ENCODE peak calls at places on chromosome 21, in four cellular contexts. O, V, P and R are unnamed samples.

GRCh38 chr21:15088483-15088882 is 23.7 kb upstream of the NRIP1 start:
- DNase-seq in V (no peak), P (no peak), O (no peak), R (no peak)

GRCh38 chr21:46112731-46113215 is 14.9 kb downstream of the COL6A2 start:
- DNase-seq in O (no peak), P (peak; percentile 20), V (no peak), R (no peak)

GRCh38 chr21:16424331-16424749 is 694.6 kb downstream of the USP25 start:
- DNase-seq in V (peak; percentile 26), P (no peak), O (no peak), R (no peak)

GRCh38 chr21:45366931-45367401 is 38.0 kb upstream of the COL18A1 start:
- DNase-seq in P (no peak), V (peak; percentile 99), O (peak; percentile 57), R (no peak)

GRCh38 chr21:15992171-15992570 is 262.4 kb downstream of the USP25 start:
- DNase-seq in O (no peak), P (no peak), V (peak; percentile 62), R (no peak)

GRCh38 chr21:24148461-24148860 is 1458.8 kb downstream of the MRPL39 start:
- DNase-seq in O (no peak), P (no peak), V (no peak), R (no peak)

GRCh38 chr21:26437326-26438009 is 135.6 kb downstream of the CYYR1 start:
- DNase-seq in V (no peak), O (no peak), P (peak; percentile 32), R (peak; percentile 46)

GRCh38 chr21:27290020-27290419 is 323.1 kb upstream of the ADAMTS5 start:
- DNase-seq in P (no peak), O (no peak), V (no peak), R (no peak)

GRCh38 chr21:45999581-46000181 is 18.1 kb downstream of the COL6A1 start:
- DNase-seq in O (no peak), P (peak; percentile 17), V (no peak), R (no peak)

GRCh38 chr21:26506951-26507350 is 66.1 kb downstream of the CYYR1 start:
- DNase-seq in V (peak; percentile 85), O (no peak), P (no peak), R (no peak)

GRCh38 chr21:45860493-45861155 is 120.9 kb upstream of the COL6A1 start:
- DNase-seq in O (no peak), V (no peak), P (no peak), R (peak; percentile 33)

GRCh38 chr21:31162827-31163226 is 124.6 kb upstream of the KRTAP19-8 start:
- DNase-seq in O (no peak), V (peak; percentile 61), P (no peak), R (no peak)

GRCh38 chr21:15804247-15804985 is 74.6 kb downstream of the USP25 start:
- DNase-seq in O (peak; percentile 4), V (no peak), P (no peak), R (no peak)

GRCh38 chr21:33299181-33299752 is 25.5 kb upstream of the IFNAR1 start:
- DNase-seq in P (no peak), V (no peak), O (peak; percentile 22), R (no peak)

GRCh38 chr21:46210378-46211136 is 18.0 kb downstream of the LSS start:
- DNase-seq in O (peak; percentile 22), P (no peak), V (no peak), R (no peak)

GRCh38 chr21:16473965-16474364 is 744.2 kb downstream of the USP25 start:
- DNase-seq in P (no peak), O (no peak), V (peak; percentile 15), R (no peak)

GRCh38 chr21:45076245-45076661 is 1.9 kb downstream of the ADARB1 start:
- DNase-seq in V (no peak), O (peak; percentile 32), P (peak; percentile 15), R (no peak)

GRCh38 chr21:45297869-45298268 is 10.2 kb upstream of the POFUT2 start:
- DNase-seq in V (no peak), P (no peak), O (no peak), R (no peak)

GRCh38 chr21:33268736-33269441 is 2.7 kb downstream of the IL10RB start:
- DNase-seq in V (no peak), O (no peak), P (no peak), R (no peak)

GRCh38 chr21:29626787-29627470 is 312.9 kb downstream of the GRIK1 start:
- DNase-seq in P (no peak), V (no peak), O (no peak), R (no peak)

GRCh38 chr21:31752352-31752751 is 20.4 kb upstream of the SCAF4 start:
- DNase-seq in O (no peak), V (no peak), P (no peak), R (no peak)

GRCh38 chr21:31686272-31686913 is 26.9 kb downstream of the SOD1 start:
- DNase-seq in P (no peak), V (no peak), O (no peak), R (no peak)

GRCh38 chr21:44949161-44950015 is 9.6 kb downstream of the SLX9 start:
- DNase-seq in P (peak; percentile 91), O (peak; percentile 83), V (peak; percentile 67), R (peak; percentile 53)

GRCh38 chr21:33434770-33435360 is 31.7 kb downstream of the IFNGR2 start:
- DNase-seq in V (peak; percentile 96), P (no peak), O (no peak), R (no peak)

GRCh38 chr21:21807598-21807903 is 809.3 kb downstream of the NCAM2 start:
- DNase-seq in O (no peak), P (no peak), V (no peak), R (no peak)

GRCh38 chr21:45102391-45102932 is 28.1 kb downstream of the ADARB1 start:
- DNase-seq in V (peak; percentile 27), P (no peak), O (peak; percentile 28), R (no peak)

GRCh38 chr21:45293214-45293725 is 5.6 kb upstream of the POFUT2 start:
- DNase-seq in O (no peak), P (peak; percentile 27), V (peak; percentile 38), R (peak; percentile 48)

GRCh38 chr21:26881504-26882228 is 36.5 kb upstream of the ADAMTS1 start:
- DNase-seq in V (peak; percentile 65), P (no peak), O (peak; percentile 32), R (no peak)

GRCh38 chr21:46172863-46173528 is 11.3 kb downstream of the SPATC1L start:
- DNase-seq in V (no peak), O (no peak), P (no peak), R (no peak)

GRCh38 chr21:26379561-26379960 is 193.5 kb downstream of the CYYR1 start:
- DNase-seq in V (no peak), O (no peak), P (no peak), R (no peak)

GRCh38 chr21:43645987-43646386 is 13.3 kb downstream of the HSF2BP start:
- DNase-seq in V (no peak), O (no peak), P (no peak), R (no peak)
- H3K9ac ChIP-seq in V (no peak overlapping the region), O (no peak overlapping the region), P (no peak overlapping the region), R (no peak overlapping the region)

GRCh38 chr21:41168391-41169257 is 664 bp downstream of the BACE2 start:
- DNase-seq in P (peak; percentile 51), O (peak; percentile 55), V (peak; percentile 71), R (no peak)
- H3K9ac ChIP-seq in P (no peak overlapping the region), O (peak overlapping the region; percentile 70), V (peak overlapping the region; percentile 45), R (no peak overlapping the region)

GRCh38 chr21:42117229-42118048 is 46.3 kb downstream of the UMODL1 start:
- DNase-seq in P (peak; percentile 70), O (peak; percentile 64), V (peak; percentile 79), R (peak; percentile 93)
- H3K9ac ChIP-seq in P (no peak overlapping the region), O (no peak overlapping the region), V (no peak overlapping the region), R (no peak overlapping the region)

DNA sequence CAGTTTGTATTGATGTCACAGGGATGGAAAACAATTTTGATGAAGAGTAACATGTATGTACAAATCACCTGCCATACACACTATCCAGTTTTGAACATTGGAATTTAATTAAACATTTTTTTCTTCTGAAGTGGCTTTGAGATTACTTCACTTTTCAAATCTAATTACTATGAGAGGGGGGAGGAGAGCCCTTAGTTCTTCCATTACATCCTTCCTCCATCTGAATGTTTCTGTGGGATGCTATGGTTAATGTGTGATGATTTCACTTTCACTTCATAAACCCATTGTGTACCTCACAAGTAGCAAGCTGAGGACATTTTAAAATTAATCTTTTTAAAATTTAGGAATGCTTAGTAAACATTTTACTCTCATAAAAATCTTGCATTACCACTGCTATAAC is 156.9 kb downstream of the RUNX1 start:
- DNase-seq in O (no peak), V (peak; percentile 54), P (no peak), R (no peak)
- H3K9ac ChIP-seq in O (no peak overlapping the region), V (no peak overlapping the region), P (no peak overlapping the region), R (no peak overlapping the region)

GRCh38 chr21:36980280-36981048 is 14.0 kb upstream of the HLCS start:
- DNase-seq in O (no peak), V (no peak), P (peak; percentile 53), R (no peak)
- H3K9ac ChIP-seq in O (peak overlapping the region; percentile 67), V (peak overlapping the region; percentile 18), P (no peak overlapping the region), R (no peak overlapping the region)

GRCh38 chr21:38494688-38495087 is 3.6 kb downstream of the ERG start:
- DNase-seq in V (no peak), P (no peak), O (no peak), R (no peak)
- H3K9ac ChIP-seq in V (no peak overlapping the region), P (no peak overlapping the region), O (no peak overlapping the region), R (no peak overlapping the region)

GRCh38 chr21:18636897-18637296 is 233.3 kb upstream of the TMPRSS15 start:
- DNase-seq in V (no peak), O (no peak), P (no peak), R (no peak)
- H3K9ac ChIP-seq in V (no peak overlapping the region), O (no peak overlapping the region), P (no peak overlapping the region), R (no peak overlapping the region)